ENCODE peak calls at places on chromosome 15, in five cellular contexts. One of them, this sample, is unnamed.

GRCh38 chr15:80512729-80513670 is 108.8 kb downstream of the ARNT2 start:
- DNase-seq in stimulated activated CD4-positive, alpha-beta T cell treated with anti-CD3 and anti-CD28 coated beads, Interleukin-2, amount 100 ng/mL, for 48 hours: no peak
- DNase-seq in GDM1: no peak
- DNase-seq in activated naive CD8-positive, alpha-beta T cell treated with anti-CD3 and anti-CD28 coated beads, Interleukin-2, amount 50 U/mL, for 24 hours: no peak
- DNase-seq in caudate nucleus: no peak
- DNase-seq in this sample: no peak

GRCh38 chr15:67033521-67033920 is 31.9 kb upstream of the SMAD3 start:
- DNase-seq in stimulated activated CD4-positive, alpha-beta T cell treated with anti-CD3 and anti-CD28 coated beads, Interleukin-2, amount 100 ng/mL, for 48 hours: no peak
- DNase-seq in GDM1: no peak
- DNase-seq in activated naive CD8-positive, alpha-beta T cell treated with anti-CD3 and anti-CD28 coated beads, Interleukin-2, amount 50 U/mL, for 24 hours: no peak
- DNase-seq in caudate nucleus: no peak
- DNase-seq in this sample: peak

GRCh38 chr15:59556405-59556804 is 55.2 kb upstream of the GCNT3 start:
- DNase-seq in stimulated activated CD4-positive, alpha-beta T cell treated with anti-CD3 and anti-CD28 coated beads, Interleukin-2, amount 100 ng/mL, for 48 hours: no peak
- DNase-seq in GDM1: no peak
- DNase-seq in activated naive CD8-positive, alpha-beta T cell treated with anti-CD3 and anti-CD28 coated beads, Interleukin-2, amount 50 U/mL, for 24 hours: no peak
- DNase-seq in caudate nucleus: no peak
- DNase-seq in this sample: no peak

GRCh38 chr15:72554471-72555425 is 80.6 kb downstream of the ARIH1 start:
- DNase-seq in stimulated activated CD4-positive, alpha-beta T cell treated with anti-CD3 and anti-CD28 coated beads, Interleukin-2, amount 100 ng/mL, for 48 hours: peak
- DNase-seq in GDM1: no peak
- DNase-seq in activated naive CD8-positive, alpha-beta T cell treated with anti-CD3 and anti-CD28 coated beads, Interleukin-2, amount 50 U/mL, for 24 hours: peak
- DNase-seq in caudate nucleus: no peak
- DNase-seq in this sample: peak

GRCh38 chr15:55194246-55194645 is 2.5 kb downstream of the RSL24D1 start:
- DNase-seq in stimulated activated CD4-positive, alpha-beta T cell treated with anti-CD3 and anti-CD28 coated beads, Interleukin-2, amount 100 ng/mL, for 48 hours: no peak
- DNase-seq in GDM1: no peak
- DNase-seq in activated naive CD8-positive, alpha-beta T cell treated with anti-CD3 and anti-CD28 coated beads, Interleukin-2, amount 50 U/mL, for 24 hours: no peak
- DNase-seq in caudate nucleus: no peak
- DNase-seq in this sample: peak

GRCh38 chr15:62392411-62392810 is 227.3 kb upstream of the C2CD4B start:
- DNase-seq in stimulated activated CD4-positive, alpha-beta T cell treated with anti-CD3 and anti-CD28 coated beads, Interleukin-2, amount 100 ng/mL, for 48 hours: no peak
- DNase-seq in GDM1: no peak
- DNase-seq in activated naive CD8-positive, alpha-beta T cell treated with anti-CD3 and anti-CD28 coated beads, Interleukin-2, amount 50 U/mL, for 24 hours: peak
- DNase-seq in caudate nucleus: no peak
- DNase-seq in this sample: no peak

GRCh38 chr15:67175643-67176071 is 78.8 kb downstream of the AAGAB start:
- DNase-seq in stimulated activated CD4-positive, alpha-beta T cell treated with anti-CD3 and anti-CD28 coated beads, Interleukin-2, amount 100 ng/mL, for 48 hours: peak
- DNase-seq in GDM1: no peak
- DNase-seq in activated naive CD8-positive, alpha-beta T cell treated with anti-CD3 and anti-CD28 coated beads, Interleukin-2, amount 50 U/mL, for 24 hours: peak
- DNase-seq in caudate nucleus: no peak
- DNase-seq in this sample: no peak

GRCh38 chr15:37891754-37892368 is 42.6 kb upstream of the TMCO5A start:
- DNase-seq in stimulated activated CD4-positive, alpha-beta T cell treated with anti-CD3 and anti-CD28 coated beads, Interleukin-2, amount 100 ng/mL, for 48 hours: no peak
- DNase-seq in GDM1: no peak
- DNase-seq in activated naive CD8-positive, alpha-beta T cell treated with anti-CD3 and anti-CD28 coated beads, Interleukin-2, amount 50 U/mL, for 24 hours: no peak
- DNase-seq in caudate nucleus: peak
- DNase-seq in this sample: peak

GRCh38 chr15:42194502-42194901 is 13.6 kb downstream of the VPS39 start:
- DNase-seq in stimulated activated CD4-positive, alpha-beta T cell treated with anti-CD3 and anti-CD28 coated beads, Interleukin-2, amount 100 ng/mL, for 48 hours: no peak
- DNase-seq in GDM1: no peak
- DNase-seq in activated naive CD8-positive, alpha-beta T cell treated with anti-CD3 and anti-CD28 coated beads, Interleukin-2, amount 50 U/mL, for 24 hours: no peak
- DNase-seq in caudate nucleus: no peak
- DNase-seq in this sample: no peak

GRCh38 chr15:57820119-57820518 is 113.6 kb downstream of the POLR2M start:
- DNase-seq in stimulated activated CD4-positive, alpha-beta T cell treated with anti-CD3 and anti-CD28 coated beads, Interleukin-2, amount 100 ng/mL, for 48 hours: no peak
- DNase-seq in GDM1: no peak
- DNase-seq in activated naive CD8-positive, alpha-beta T cell treated with anti-CD3 and anti-CD28 coated beads, Interleukin-2, amount 50 U/mL, for 24 hours: no peak
- DNase-seq in caudate nucleus: no peak
- DNase-seq in this sample: no peak

GRCh38 chr15:38554354-38554753 is 10.3 kb downstream of the RASGRP1 start:
- DNase-seq in stimulated activated CD4-positive, alpha-beta T cell treated with anti-CD3 and anti-CD28 coated beads, Interleukin-2, amount 100 ng/mL, for 48 hours: peak
- DNase-seq in GDM1: no peak
- DNase-seq in activated naive CD8-positive, alpha-beta T cell treated with anti-CD3 and anti-CD28 coated beads, Interleukin-2, amount 50 U/mL, for 24 hours: peak
- DNase-seq in caudate nucleus: no peak
- DNase-seq in this sample: no peak

GRCh38 chr15:43514241-43515057 is 3.0 kb upstream of the MAP1A start:
- DNase-seq in stimulated activated CD4-positive, alpha-beta T cell treated with anti-CD3 and anti-CD28 coated beads, Interleukin-2, amount 100 ng/mL, for 48 hours: no peak
- DNase-seq in GDM1: peak
- DNase-seq in activated naive CD8-positive, alpha-beta T cell treated with anti-CD3 and anti-CD28 coated beads, Interleukin-2, amount 50 U/mL, for 24 hours: no peak
- DNase-seq in caudate nucleus: peak
- DNase-seq in this sample: peak

GRCh38 chr15:66169625-66170024 is 83.9 kb downstream of the MEGF11 start:
- DNase-seq in stimulated activated CD4-positive, alpha-beta T cell treated with anti-CD3 and anti-CD28 coated beads, Interleukin-2, amount 100 ng/mL, for 48 hours: no peak
- DNase-seq in GDM1: no peak
- DNase-seq in activated naive CD8-positive, alpha-beta T cell treated with anti-CD3 and anti-CD28 coated beads, Interleukin-2, amount 50 U/mL, for 24 hours: no peak
- DNase-seq in caudate nucleus: no peak
- DNase-seq in this sample: no peak

GRCh38 chr15:76206325-76206976 is 104.8 kb downstream of the ETFA start:
- DNase-seq in stimulated activated CD4-positive, alpha-beta T cell treated with anti-CD3 and anti-CD28 coated beads, Interleukin-2, amount 100 ng/mL, for 48 hours: no peak
- DNase-seq in GDM1: no peak
- DNase-seq in activated naive CD8-positive, alpha-beta T cell treated with anti-CD3 and anti-CD28 coated beads, Interleukin-2, amount 50 U/mL, for 24 hours: no peak
- DNase-seq in caudate nucleus: peak
- DNase-seq in this sample: no peak

GRCh38 chr15:73965730-73966103 is 26.4 kb downstream of the STOML1 start:
- DNase-seq in stimulated activated CD4-positive, alpha-beta T cell treated with anti-CD3 and anti-CD28 coated beads, Interleukin-2, amount 100 ng/mL, for 48 hours: no peak
- DNase-seq in GDM1: no peak
- DNase-seq in activated naive CD8-positive, alpha-beta T cell treated with anti-CD3 and anti-CD28 coated beads, Interleukin-2, amount 50 U/mL, for 24 hours: no peak
- DNase-seq in caudate nucleus: no peak
- DNase-seq in this sample: no peak

GRCh38 chr15:89575656-89576416 is 567 bp downstream of the TICRR start:
- DNase-seq in stimulated activated CD4-positive, alpha-beta T cell treated with anti-CD3 and anti-CD28 coated beads, Interleukin-2, amount 100 ng/mL, for 48 hours: peak
- DNase-seq in GDM1: no peak
- DNase-seq in activated naive CD8-positive, alpha-beta T cell treated with anti-CD3 and anti-CD28 coated beads, Interleukin-2, amount 50 U/mL, for 24 hours: peak
- DNase-seq in caudate nucleus: no peak
- DNase-seq in this sample: no peak

GRCh38 chr15:89132611-89133242 is 44.5 kb downstream of the ABHD2 start:
- DNase-seq in stimulated activated CD4-positive, alpha-beta T cell treated with anti-CD3 and anti-CD28 coated beads, Interleukin-2, amount 100 ng/mL, for 48 hours: no peak
- DNase-seq in GDM1: peak
- DNase-seq in activated naive CD8-positive, alpha-beta T cell treated with anti-CD3 and anti-CD28 coated beads, Interleukin-2, amount 50 U/mL, for 24 hours: no peak
- DNase-seq in caudate nucleus: no peak
- DNase-seq in this sample: no peak

GRCh38 chr15:98763179-98763578 is 114.8 kb downstream of the IGF1R start:
- DNase-seq in stimulated activated CD4-positive, alpha-beta T cell treated with anti-CD3 and anti-CD28 coated beads, Interleukin-2, amount 100 ng/mL, for 48 hours: no peak
- DNase-seq in GDM1: no peak
- DNase-seq in activated naive CD8-positive, alpha-beta T cell treated with anti-CD3 and anti-CD28 coated beads, Interleukin-2, amount 50 U/mL, for 24 hours: no peak
- DNase-seq in caudate nucleus: no peak
- DNase-seq in this sample: no peak

GRCh38 chr15:41936649-41937567 is 35.4 kb downstream of the EHD4 start:
- DNase-seq in stimulated activated CD4-positive, alpha-beta T cell treated with anti-CD3 and anti-CD28 coated beads, Interleukin-2, amount 100 ng/mL, for 48 hours: peak
- DNase-seq in GDM1: peak
- DNase-seq in activated naive CD8-positive, alpha-beta T cell treated with anti-CD3 and anti-CD28 coated beads, Interleukin-2, amount 50 U/mL, for 24 hours: peak
- DNase-seq in caudate nucleus: no peak
- DNase-seq in this sample: peak

GRCh38 chr15:39538936-39539335 is 41.9 kb upstream of the THBS1 start:
- DNase-seq in stimulated activated CD4-positive, alpha-beta T cell treated with anti-CD3 and anti-CD28 coated beads, Interleukin-2, amount 100 ng/mL, for 48 hours: no peak
- DNase-seq in GDM1: no peak
- DNase-seq in activated naive CD8-positive, alpha-beta T cell treated with anti-CD3 and anti-CD28 coated beads, Interleukin-2, amount 50 U/mL, for 24 hours: no peak
- DNase-seq in caudate nucleus: no peak
- DNase-seq in this sample: no peak

GRCh38 chr15:73773428-73773827 is 20.3 kb upstream of the INSYN1 start:
- DNase-seq in stimulated activated CD4-positive, alpha-beta T cell treated with anti-CD3 and anti-CD28 coated beads, Interleukin-2, amount 100 ng/mL, for 48 hours: no peak
- DNase-seq in GDM1: no peak
- DNase-seq in activated naive CD8-positive, alpha-beta T cell treated with anti-CD3 and anti-CD28 coated beads, Interleukin-2, amount 50 U/mL, for 24 hours: no peak
- DNase-seq in caudate nucleus: no peak
- DNase-seq in this sample: no peak

GRCh38 chr15:92892201-92892555 is 7.9 kb upstream of the CHD2 start:
- DNase-seq in stimulated activated CD4-positive, alpha-beta T cell treated with anti-CD3 and anti-CD28 coated beads, Interleukin-2, amount 100 ng/mL, for 48 hours: no peak
- DNase-seq in GDM1: no peak
- DNase-seq in activated naive CD8-positive, alpha-beta T cell treated with anti-CD3 and anti-CD28 coated beads, Interleukin-2, amount 50 U/mL, for 24 hours: no peak
- DNase-seq in caudate nucleus: no peak
- DNase-seq in this sample: no peak

GRCh38 chr15:73600413-73601050 is 32.7 kb downstream of the NPTN start:
- DNase-seq in stimulated activated CD4-positive, alpha-beta T cell treated with anti-CD3 and anti-CD28 coated beads, Interleukin-2, amount 100 ng/mL, for 48 hours: no peak
- DNase-seq in GDM1: no peak
- DNase-seq in activated naive CD8-positive, alpha-beta T cell treated with anti-CD3 and anti-CD28 coated beads, Interleukin-2, amount 50 U/mL, for 24 hours: no peak
- DNase-seq in caudate nucleus: no peak
- DNase-seq in this sample: no peak

GRCh38 chr15:63210151-63211051 is 21.0 kb downstream of the RAB8B start:
- DNase-seq in stimulated activated CD4-positive, alpha-beta T cell treated with anti-CD3 and anti-CD28 coated beads, Interleukin-2, amount 100 ng/mL, for 48 hours: no peak
- DNase-seq in GDM1: no peak
- DNase-seq in activated naive CD8-positive, alpha-beta T cell treated with anti-CD3 and anti-CD28 coated beads, Interleukin-2, amount 50 U/mL, for 24 hours: no peak
- DNase-seq in caudate nucleus: no peak
- DNase-seq in this sample: no peak

GRCh38 chr15:78108300-78109084 is 16.1 kb downstream of the SH2D7 start:
- DNase-seq in stimulated activated CD4-positive, alpha-beta T cell treated with anti-CD3 and anti-CD28 coated beads, Interleukin-2, amount 100 ng/mL, for 48 hours: peak
- DNase-seq in GDM1: peak
- DNase-seq in activated naive CD8-positive, alpha-beta T cell treated with anti-CD3 and anti-CD28 coated beads, Interleukin-2, amount 50 U/mL, for 24 hours: peak
- DNase-seq in caudate nucleus: peak
- DNase-seq in this sample: peak

GRCh38 chr15:59399465-59400102 is 26.9 kb upstream of the MYO1E start:
- DNase-seq in stimulated activated CD4-positive, alpha-beta T cell treated with anti-CD3 and anti-CD28 coated beads, Interleukin-2, amount 100 ng/mL, for 48 hours: no peak
- DNase-seq in GDM1: peak
- DNase-seq in activated naive CD8-positive, alpha-beta T cell treated with anti-CD3 and anti-CD28 coated beads, Interleukin-2, amount 50 U/mL, for 24 hours: peak
- DNase-seq in caudate nucleus: no peak
- DNase-seq in this sample: no peak

GRCh38 chr15:39851505-39852082 is 68.5 kb downstream of the GPR176 start:
- DNase-seq in stimulated activated CD4-positive, alpha-beta T cell treated with anti-CD3 and anti-CD28 coated beads, Interleukin-2, amount 100 ng/mL, for 48 hours: no peak
- DNase-seq in GDM1: no peak
- DNase-seq in activated naive CD8-positive, alpha-beta T cell treated with anti-CD3 and anti-CD28 coated beads, Interleukin-2, amount 50 U/mL, for 24 hours: no peak
- DNase-seq in caudate nucleus: no peak
- DNase-seq in this sample: no peak

GRCh38 chr15:97087337-97087736 is 756.8 kb downstream of the NR2F2 start:
- DNase-seq in stimulated activated CD4-positive, alpha-beta T cell treated with anti-CD3 and anti-CD28 coated beads, Interleukin-2, amount 100 ng/mL, for 48 hours: no peak
- DNase-seq in GDM1: no peak
- DNase-seq in activated naive CD8-positive, alpha-beta T cell treated with anti-CD3 and anti-CD28 coated beads, Interleukin-2, amount 50 U/mL, for 24 hours: no peak
- DNase-seq in caudate nucleus: no peak
- DNase-seq in this sample: no peak

GRCh38 chr15:78991879-78992278 is 47.0 kb upstream of the CTSH start:
- DNase-seq in stimulated activated CD4-positive, alpha-beta T cell treated with anti-CD3 and anti-CD28 coated beads, Interleukin-2, amount 100 ng/mL, for 48 hours: no peak
- DNase-seq in GDM1: no peak
- DNase-seq in activated naive CD8-positive, alpha-beta T cell treated with anti-CD3 and anti-CD28 coated beads, Interleukin-2, amount 50 U/mL, for 24 hours: no peak
- DNase-seq in caudate nucleus: no peak
- DNase-seq in this sample: no peak

GRCh38 chr15:99014803-99015676 is 7.4 kb upstream of the PGPEP1L start:
- DNase-seq in stimulated activated CD4-positive, alpha-beta T cell treated with anti-CD3 and anti-CD28 coated beads, Interleukin-2, amount 100 ng/mL, for 48 hours: peak
- DNase-seq in GDM1: peak
- DNase-seq in activated naive CD8-positive, alpha-beta T cell treated with anti-CD3 and anti-CD28 coated beads, Interleukin-2, amount 50 U/mL, for 24 hours: peak
- DNase-seq in caudate nucleus: no peak
- DNase-seq in this sample: no peak

GRCh38 chr15:101651753-101652097 is 456 bp downstream of the TM2D3 start:
- DNase-seq in stimulated activated CD4-positive, alpha-beta T cell treated with anti-CD3 and anti-CD28 coated beads, Interleukin-2, amount 100 ng/mL, for 48 hours: no peak
- DNase-seq in GDM1: no peak
- DNase-seq in activated naive CD8-positive, alpha-beta T cell treated with anti-CD3 and anti-CD28 coated beads, Interleukin-2, amount 50 U/mL, for 24 hours: no peak
- DNase-seq in caudate nucleus: no peak
- DNase-seq in this sample: peak

GRCh38 chr15:66630801-66631351 is 65.1 kb upstream of the LCTL start:
- DNase-seq in stimulated activated CD4-positive, alpha-beta T cell treated with anti-CD3 and anti-CD28 coated beads, Interleukin-2, amount 100 ng/mL, for 48 hours: no peak
- DNase-seq in GDM1: peak
- DNase-seq in activated naive CD8-positive, alpha-beta T cell treated with anti-CD3 and anti-CD28 coated beads, Interleukin-2, amount 50 U/mL, for 24 hours: no peak
- DNase-seq in caudate nucleus: no peak
- DNase-seq in this sample: no peak

GRCh38 chr15:57440799-57441198 is 64.5 kb downstream of the CGNL1 start:
- DNase-seq in stimulated activated CD4-positive, alpha-beta T cell treated with anti-CD3 and anti-CD28 coated beads, Interleukin-2, amount 100 ng/mL, for 48 hours: no peak
- DNase-seq in GDM1: no peak
- DNase-seq in activated naive CD8-positive, alpha-beta T cell treated with anti-CD3 and anti-CD28 coated beads, Interleukin-2, amount 50 U/mL, for 24 hours: no peak
- DNase-seq in caudate nucleus: no peak
- DNase-seq in this sample: no peak

GRCh38 chr15:95684693-95685115 is 645.8 kb upstream of the NR2F2 start:
- DNase-seq in stimulated activated CD4-positive, alpha-beta T cell treated with anti-CD3 and anti-CD28 coated beads, Interleukin-2, amount 100 ng/mL, for 48 hours: no peak
- DNase-seq in GDM1: no peak
- DNase-seq in activated naive CD8-positive, alpha-beta T cell treated with anti-CD3 and anti-CD28 coated beads, Interleukin-2, amount 50 U/mL, for 24 hours: no peak
- DNase-seq in caudate nucleus: no peak
- DNase-seq in this sample: no peak

GRCh38 chr15:65100427-65100826 is 14.6 kb downstream of the UBAP1L start:
- DNase-seq in stimulated activated CD4-positive, alpha-beta T cell treated with anti-CD3 and anti-CD28 coated beads, Interleukin-2, amount 100 ng/mL, for 48 hours: no peak
- DNase-seq in GDM1: no peak
- DNase-seq in activated naive CD8-positive, alpha-beta T cell treated with anti-CD3 and anti-CD28 coated beads, Interleukin-2, amount 50 U/mL, for 24 hours: no peak
- DNase-seq in caudate nucleus: no peak
- DNase-seq in this sample: no peak

GRCh38 chr15:69213786-69214185 is 53.4 kb downstream of the GLCE start:
- DNase-seq in stimulated activated CD4-positive, alpha-beta T cell treated with anti-CD3 and anti-CD28 coated beads, Interleukin-2, amount 100 ng/mL, for 48 hours: no peak
- DNase-seq in GDM1: no peak
- DNase-seq in activated naive CD8-positive, alpha-beta T cell treated with anti-CD3 and anti-CD28 coated beads, Interleukin-2, amount 50 U/mL, for 24 hours: no peak
- DNase-seq in caudate nucleus: no peak
- DNase-seq in this sample: no peak

GRCh38 chr15:60551147-60551780 is 72.3 kb upstream of the ICE2 start:
- DNase-seq in stimulated activated CD4-positive, alpha-beta T cell treated with anti-CD3 and anti-CD28 coated beads, Interleukin-2, amount 100 ng/mL, for 48 hours: no peak
- DNase-seq in GDM1: no peak
- DNase-seq in activated naive CD8-positive, alpha-beta T cell treated with anti-CD3 and anti-CD28 coated beads, Interleukin-2, amount 50 U/mL, for 24 hours: no peak
- DNase-seq in caudate nucleus: no peak
- DNase-seq in this sample: no peak

GRCh38 chr15:89018235-89018634 is 70.0 kb upstream of the ABHD2 start:
- DNase-seq in stimulated activated CD4-positive, alpha-beta T cell treated with anti-CD3 and anti-CD28 coated beads, Interleukin-2, amount 100 ng/mL, for 48 hours: no peak
- DNase-seq in GDM1: no peak
- DNase-seq in activated naive CD8-positive, alpha-beta T cell treated with anti-CD3 and anti-CD28 coated beads, Interleukin-2, amount 50 U/mL, for 24 hours: no peak
- DNase-seq in caudate nucleus: no peak
- DNase-seq in this sample: no peak